ENCODE peak calls at places on chromosome 14, in seven cellular contexts. O, W, B, R, M, C and E are unnamed samples. For H3K4me1, the result is how much of the 10 kb centered on the place peaks cover.

GRCh38 chr14:95211721-95212504 is 54.6 kb upstream of the DICER1 start:
- DNase-seq in R (no peak), C (no peak), M (peak), B (no peak), W (no peak), O (no peak), E (peak)

GRCh38 chr14:100580316-100581227 is 6.6 kb downstream of the BEGAIN start:
- DNase-seq in M (peak), B (peak), W (no peak), C (peak), R (no peak), O (peak), E (peak)

GRCh38 chr14:64147126-64147790 is 146.9 kb downstream of the ESR2 start:
- DNase-seq in M (no peak), C (no peak), B (no peak), O (peak), W (no peak), R (no peak), E (no peak)

GRCh38 chr14:63478437-63478852 is 64.7 kb downstream of the PPP2R5E start:
- DNase-seq in C (no peak), M (no peak), B (no peak), R (no peak), W (no peak), O (no peak), E (no peak)

GRCh38 chr14:65210118-65210826 is 108.0 kb upstream of the MAX start:
- DNase-seq in B (no peak), M (no peak), R (no peak), O (no peak), W (no peak), C (no peak), E (no peak)

GRCh38 chr14:58077621-58078020 is 74.4 kb downstream of the ARMH4 start:
- DNase-seq in W (no peak), O (no peak), B (no peak), M (no peak), C (no peak), R (no peak), E (no peak)

GRCh38 chr14:99918781-99919180 is 125.6 kb downstream of the EML1 start:
- DNase-seq in W (no peak), B (no peak), C (no peak), O (no peak), R (no peak), M (no peak), E (no peak)

GRCh38 chr14:96660667-96661066 is 136.5 kb upstream of the VRK1 start:
- DNase-seq in B (no peak), R (no peak), C (no peak), W (peak), M (no peak), O (no peak), E (no peak)

GRCh38 chr14:60651936-60652673 is 2.8 kb upstream of the SIX1 start:
- DNase-seq in C (peak), M (peak), O (no peak), W (peak), B (no peak), R (no peak), E (no peak)

GRCh38 chr14:31172084-31172483 is 35.5 kb downstream of the HECTD1 start:
- DNase-seq in C (no peak), W (no peak), O (no peak), M (no peak), R (no peak), B (no peak), E (no peak)

GRCh38 chr14:24273422-24273998 is 2.1 kb upstream of the RABGGTA start:
- DNase-seq in C (peak), R (peak), O (no peak), M (no peak), W (no peak), B (no peak), E (no peak)

GRCh38 chr14:29462772-29463171 is 464.9 kb downstream of the PRKD1 start:
- DNase-seq in R (no peak), O (no peak), M (no peak), W (no peak), C (no peak), B (no peak), E (no peak)

GRCh38 chr14:29773990-29774389 is 153.7 kb downstream of the PRKD1 start:
- DNase-seq in W (no peak), R (no peak), M (no peak), C (no peak), B (no peak), O (no peak), E (no peak)

GRCh38 chr14:55705651-55706340 is 125.8 kb downstream of the KTN1 start:
- DNase-seq in C (no peak), M (peak), W (no peak), O (no peak), B (peak), R (no peak), E (peak)

GRCh38 chr14:63178912-63179311 is 25.3 kb upstream of the RHOJ start:
- DNase-seq in R (no peak), W (no peak), B (no peak), M (no peak), O (no peak), C (no peak), E (no peak)

GRCh38 chr14:51622376-51622775 is 29.3 kb upstream of the FRMD6 start:
- DNase-seq in W (no peak), O (no peak), M (no peak), R (no peak), C (no peak), B (no peak), E (no peak)

GRCh38 chr14:99744199-99744872 is 48.9 kb upstream of the EML1 start:
- DNase-seq in B (no peak), R (no peak), M (peak), C (no peak), W (peak), O (no peak), E (no peak)

GRCh38 chr14:82725188-82725587 is 1191.5 kb upstream of the SEL1L start:
- DNase-seq in M (no peak), R (no peak), B (no peak), C (no peak), O (no peak), W (no peak), E (no peak)

GRCh38 chr14:58362798-58363412 is 32.8 kb upstream of the TOMM20L start:
- DNase-seq in M (no peak), R (peak), W (peak), C (no peak), B (no peak), O (no peak), E (no peak)

GRCh38 chr14:65412881-65413738 is 580 bp downstream of the FUT8 start:
- DNase-seq in M (peak), W (peak), R (peak), O (no peak), B (peak), C (peak), E (peak)

GRCh38 chr14:98028156-98028555 is 1231.0 kb downstream of the VRK1 start:
- DNase-seq in M (no peak), C (no peak), O (no peak), B (no peak), R (no peak), W (no peak), E (no peak)

GRCh38 chr14:52755607-52756316 is 25.8 kb downstream of the STYX start:
- DNase-seq in W (no peak), O (no peak), C (no peak), M (no peak), B (no peak), R (no peak), E (no peak)

GRCh38 chr14:64541971-64542838 is 1.7 kb downstream of the HSPA2 start:
- DNase-seq in W (no peak), C (no peak), O (no peak), M (no peak), B (no peak), R (no peak), E (peak)

GRCh38 chr14:95315156-95315555 is 4.6 kb downstream of the CLMN start:
- DNase-seq in W (no peak), M (no peak), O (no peak), B (peak), R (no peak), C (no peak), E (no peak)

GRCh38 chr14:61997146-61997545 is 234.9 kb downstream of the SNAPC1 start:
- DNase-seq in O (no peak), B (no peak), R (no peak), M (no peak), C (no peak), W (no peak), E (no peak)

GRCh38 chr14:20350280-20350679 is 6.8 kb downstream of the PARP2 start:
- DNase-seq in W (no peak), O (no peak), B (no peak), R (no peak), C (no peak), M (no peak), E (no peak)

GRCh38 chr14:99157676-99158075 is 114.3 kb downstream of the BCL11B start:
- DNase-seq in B (no peak), O (no peak), R (no peak), C (no peak), W (no peak), M (no peak), E (no peak)

GRCh38 chr14:92625213-92625612 is 111.6 kb downstream of the RIN3 start:
- DNase-seq in B (no peak), R (peak), O (no peak), C (no peak), W (no peak), M (no peak), E (no peak)

GRCh38 chr14:99936056-99936455 is 129.2 kb upstream of the EVL start:
- DNase-seq in C (no peak), R (no peak), B (no peak), W (no peak), O (no peak), M (no peak), E (no peak)

GRCh38 chr14:71711619-71712018 is 220.6 kb upstream of the RGS6 start:
- DNase-seq in B (no peak), C (no peak), M (no peak), O (no peak), R (no peak), W (peak), E (no peak)

DNA sequence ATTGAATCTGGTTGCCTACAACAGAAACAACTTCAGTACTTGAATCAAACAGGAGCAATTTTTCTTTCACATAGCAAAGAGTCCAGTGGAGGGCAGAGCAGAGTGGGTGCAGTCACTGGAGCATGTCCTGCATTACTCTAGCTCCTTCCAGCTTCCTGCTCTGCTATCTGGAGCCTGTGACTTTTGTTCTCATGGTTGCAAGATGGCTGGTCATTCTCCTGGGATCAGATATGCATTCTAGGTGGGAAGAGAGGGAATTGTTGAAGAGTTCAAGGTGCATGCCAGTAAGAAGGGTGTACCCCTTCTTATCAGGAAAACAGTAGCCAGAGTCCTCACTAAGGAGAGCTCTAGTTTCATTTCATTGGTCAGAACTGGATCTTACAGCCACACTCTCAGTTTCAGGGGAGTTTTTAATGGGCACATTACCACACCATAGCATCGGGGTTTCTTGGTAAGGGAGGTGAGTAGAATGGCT is 8.0 kb downstream of the IFT43 start:
- DNase-seq in W (no peak), R (no peak), O (no peak), M (no peak), B (no peak), C (no peak), E (no peak)
- TF ChIP-seq CTCF in W (no peak), R (no peak), O (no peak), M (no peak), B (no peak), C (no peak), E (no peak)

DNA sequence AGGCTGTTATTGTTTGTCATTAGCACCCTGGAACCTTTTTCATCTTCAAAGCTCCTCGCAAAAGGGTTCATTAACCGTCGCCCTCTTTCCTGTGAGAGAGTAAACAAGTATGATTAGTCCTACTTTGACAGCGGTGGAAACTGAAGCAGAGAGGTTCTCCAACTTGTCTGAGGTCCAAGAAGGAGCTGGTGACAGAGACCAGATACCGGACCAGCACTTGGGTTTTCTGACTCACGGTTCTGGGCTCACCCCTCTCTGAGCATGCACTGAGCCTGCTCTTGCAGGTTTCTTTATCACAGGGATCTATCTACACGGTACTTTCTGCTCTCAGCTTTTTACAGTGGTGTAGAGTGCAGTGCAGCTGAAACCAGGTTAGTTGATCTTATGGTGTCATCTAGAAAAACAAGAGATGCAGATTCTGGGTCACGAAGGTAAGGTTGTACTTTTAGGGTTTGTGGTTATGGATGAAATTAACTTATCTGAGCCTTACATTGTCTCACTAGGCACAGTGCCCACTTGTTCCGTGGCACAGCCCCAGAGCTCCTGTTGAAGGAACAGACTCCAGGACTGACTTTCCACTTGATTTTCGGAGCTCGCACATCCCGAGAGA is 62.1 kb downstream of the PPP2R5C start:
- DNase-seq in B (no peak), O (no peak), R (no peak), M (no peak), W (no peak), C (no peak), E (no peak)
- H3K4me1 ChIP-seq in B (half or more), O (under half), R (under half), M (under half), W (under half), C (half or more), E (under half)

GRCh38 chr14:103819503-103820307 is 27.7 kb downstream of the PPP1R13B start:
- DNase-seq in B (peak), W (peak), O (peak), C (no peak), M (no peak), R (no peak), E (peak)
- H3K4me3 ChIP-seq in B (peak), W (peak), O (no peak), C (peak), M (no peak), R (no peak), E (no peak)

DNA sequence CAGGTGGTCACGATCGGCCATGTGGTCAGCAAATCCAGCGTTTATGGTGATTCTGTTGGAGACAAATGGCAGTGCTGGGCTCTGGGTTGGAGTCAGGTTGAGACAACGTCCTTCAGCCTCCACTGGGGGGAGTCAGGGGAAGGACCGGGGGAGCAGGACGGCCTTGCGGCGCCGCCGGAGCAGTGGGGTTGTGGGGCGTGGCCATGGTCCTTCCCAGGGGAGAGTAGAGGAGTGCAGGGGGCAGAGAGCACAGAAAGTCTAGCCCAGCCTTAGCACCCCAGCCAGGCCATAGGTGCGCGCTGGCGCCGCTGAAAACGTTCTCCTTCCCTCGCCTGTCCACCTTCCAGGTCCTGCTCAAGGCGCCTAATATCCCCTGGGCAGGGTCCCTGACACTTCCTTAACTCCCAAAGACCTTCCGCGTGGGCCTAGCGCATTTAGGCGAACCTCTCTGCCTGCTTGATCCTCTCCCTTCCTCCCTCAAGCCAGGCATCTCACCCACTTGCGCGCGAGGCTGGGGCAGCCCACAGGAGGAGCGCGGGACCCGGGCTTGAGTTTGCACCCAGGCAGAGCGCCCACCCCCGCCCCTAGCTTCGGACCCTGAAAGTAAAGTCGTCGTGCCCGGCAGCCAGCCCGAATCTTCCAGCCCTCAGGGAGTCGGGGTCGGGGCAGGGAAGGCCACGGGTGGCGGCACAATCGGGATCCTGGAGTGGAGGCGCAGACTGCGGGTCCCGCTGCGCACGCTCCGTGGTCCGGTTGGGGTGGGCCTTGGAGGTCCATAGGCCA is 3.1 kb upstream of the KIF26A start:
- DNase-seq in C (peak), W (peak), M (peak), O (peak), B (peak), R (peak), E (no peak)
- TF ChIP-seq CTCF in C (no peak), W (peak), M (no peak), O (no peak), B (no peak), R (peak), E (no peak)

GRCh38 chr14:91354979-91355685 is 62.5 kb downstream of the CCDC88C start:
- DNase-seq in C (no peak), B (peak), M (no peak), W (peak), O (no peak), R (peak), E (no peak)

GRCh38 chr14:91357272-91357671 is 60.3 kb downstream of the CCDC88C start:
- DNase-seq in O (no peak), W (no peak), C (no peak), R (no peak), B (peak), M (no peak), E (no peak)

GRCh38 chr14:91357731-91358319 is 59.8 kb downstream of the CCDC88C start:
- DNase-seq in O (no peak), R (no peak), C (no peak), B (no peak), W (no peak), M (no peak), E (no peak)

GRCh38 chr14:91354221-91354916 is 63.3 kb downstream of the CCDC88C start:
- DNase-seq in W (no peak), R (no peak), B (no peak), O (no peak), C (peak), M (peak), E (no peak)

DNA sequence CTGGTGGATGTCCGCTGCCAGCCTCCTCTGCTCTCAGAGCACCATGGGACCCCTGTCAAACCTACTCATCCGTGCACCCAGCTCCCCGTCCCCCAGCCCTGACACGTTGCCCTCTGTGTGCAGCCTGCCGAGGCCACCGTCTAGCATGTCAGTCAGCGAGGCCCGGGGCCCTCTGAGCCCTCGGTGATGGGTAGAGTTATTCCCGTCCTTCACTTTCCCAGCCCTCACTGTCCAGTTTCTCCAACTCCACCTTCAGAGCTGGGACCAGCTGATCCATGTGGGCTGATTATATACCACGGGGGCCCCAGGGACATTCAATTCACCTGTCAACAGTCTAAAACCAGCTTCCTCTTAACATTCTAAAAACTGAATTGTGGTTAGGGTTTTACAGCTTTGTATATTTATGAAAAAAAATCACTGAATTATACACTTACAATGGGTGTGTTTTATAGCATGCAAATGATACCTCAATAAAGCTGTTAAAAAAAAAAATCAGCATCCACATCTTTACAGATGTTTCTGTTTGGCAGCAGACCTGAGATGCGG is 61.3 kb downstream of the CCDC88C start:
- DNase-seq in O (no peak), R (no peak), B (peak), M (no peak), C (no peak), W (no peak), E (peak)
- H3K4me1 ChIP-seq in O (under half), R (under half), B (under half), M (under half), C (under half), W (under half), E (under half)